ENCODE peak calls at places on chromosome 15, in seven cellular contexts. V is HTR-8/SVneo, X is uterus, E is neural crest cell, L is fibroblast of mammary gland, Y is fibroblast of lung, A is SK-N-DZ. O is an unnamed sample.

GRCh38 chr15:100330221-100330620 is 11.6 kb downstream of the ADAMTS17 start:
- DNase-seq in E (no peak), X (no peak), A (no peak), Y (no peak), L (no peak), V (no peak), O (no peak)

GRCh38 chr15:73686781-73687256 is 2.6 kb downstream of the CD276 start:
- DNase-seq in Y (peak), X (no peak), V (peak), E (no peak), L (peak), A (no peak), O (peak)

GRCh38 chr15:89128320-89129122 is 40.3 kb downstream of the ABHD2 start:
- DNase-seq in X (no peak), L (no peak), E (no peak), A (no peak), V (no peak), Y (no peak), O (no peak)

GRCh38 chr15:74420193-74420905 is 13.4 kb downstream of the SEMA7A start:
- DNase-seq in V (no peak), Y (no peak), E (no peak), X (no peak), A (no peak), L (no peak), O (no peak)

GRCh38 chr15:74010929-74011540 is 16.5 kb downstream of the PML start:
- DNase-seq in E (no peak), Y (peak), V (no peak), L (peak), A (no peak), X (no peak), O (no peak)

GRCh38 chr15:38905634-38906033 is 341.0 kb upstream of the RASGRP1 start:
- DNase-seq in V (no peak), L (peak), E (no peak), Y (peak), X (no peak), A (no peak), O (no peak)

GRCh38 chr15:100107151-100107550 is 234.6 kb downstream of the ADAMTS17 start:
- DNase-seq in A (no peak), Y (no peak), E (no peak), V (no peak), X (no peak), L (no peak), O (no peak)

GRCh38 chr15:73081321-73081958 is 29.2 kb downstream of the NEO1 start:
- DNase-seq in X (peak), V (peak), L (peak), Y (peak), E (peak), A (peak), O (no peak)

GRCh38 chr15:101568304-101568703 is 78.8 kb upstream of the PCSK6 start:
- DNase-seq in Y (no peak), A (no peak), X (no peak), L (no peak), E (no peak), V (peak), O (no peak)

GRCh38 chr15:50114381-50114780 is 4.7 kb downstream of the ATP8B4 start:
- DNase-seq in V (no peak), A (no peak), X (no peak), E (no peak), Y (no peak), L (no peak), O (no peak)

GRCh38 chr15:42184313-42184712 is 23.8 kb downstream of the VPS39 start:
- DNase-seq in L (peak), X (no peak), Y (no peak), A (no peak), V (no peak), E (no peak), O (peak)

GRCh38 chr15:82828064-82828463 is 18.6 kb downstream of the WHAMM start:
- DNase-seq in L (peak), X (no peak), E (no peak), V (no peak), A (no peak), Y (no peak), O (no peak)